ENCODE peak calls at places on chromosomes 3 and 15, in six cellular contexts. G, O, R, Y, Q and D are unnamed samples.

GRCh38 chr3:99934984-99935797 is 117.5 kb downstream of the CMSS1 start:
- DNase-seq in G (no peak), O (peak; percentile 57), R (no peak), Y (peak; percentile 87), Q (no peak), D (no peak)

GRCh38 chr3:5144316-5144994 is 22.4 kb downstream of the ARL8B start:
- DNase-seq in G (no peak), O (no peak), R (no peak), Y (no peak), Q (no peak), D (peak; percentile 52)

GRCh38 chr3:157477441-157477840 is 25.8 kb downstream of the VEPH1 start:
- DNase-seq in G (no peak), O (no peak), R (no peak), Y (no peak), Q (no peak), D (no peak)

GRCh38 chr3:32076566-32076965 is 29.9 kb upstream of the GPD1L start:
- DNase-seq in G (no peak), O (peak; percentile 43), R (no peak), Y (no peak), Q (no peak), D (no peak)

GRCh38 chr15:39118510-39118909 is 462.4 kb upstream of the THBS1 start:
- DNase-seq in G (no peak), O (peak; percentile 86), R (no peak), Y (peak; percentile 89), Q (no peak), D (no peak)

GRCh38 chr3:87350367-87351199 is 74.2 kb upstream of the POU1F1 start:
- DNase-seq in G (peak; percentile 72), O (peak; percentile 60), R (peak; percentile 22), Y (peak; percentile 66), Q (no peak), D (peak; percentile 65)

GRCh38 chr3:111311709-111312235 is 230.2 kb upstream of the CD96 start:
- DNase-seq in G (no peak), O (peak; percentile 57), R (no peak), Y (no peak), Q (no peak), D (no peak)

GRCh38 chr15:67201136-67201535 is 53.3 kb downstream of the AAGAB start:
- DNase-seq in G (no peak), O (peak; percentile 76), R (no peak), Y (no peak), Q (no peak), D (no peak)

GRCh38 chr3:64295594-64295993 is 70.3 kb upstream of the PRICKLE2 start:
- DNase-seq in G (no peak), O (peak; percentile 90), R (no peak), Y (no peak), Q (no peak), D (no peak)

GRCh38 chr15:49379996-49380395 is 43.0 kb upstream of the FGF7 start:
- DNase-seq in G (peak; percentile 18), O (no peak), R (no peak), Y (no peak), Q (no peak), D (no peak)

GRCh38 chr15:40446144-40446543 is 5.4 kb downstream of the BAHD1 start:
- DNase-seq in G (no peak), O (no peak), R (no peak), Y (no peak), Q (no peak), D (no peak)

GRCh38 chr3:115279939-115280338 is 132.9 kb upstream of the ZBTB20 start:
- DNase-seq in G (no peak), O (no peak), R (no peak), Y (no peak), Q (no peak), D (no peak)

GRCh38 chr15:50181983-50182232 is at the start of gene SLC27A2:
- DNase-seq in G (peak; percentile 85), O (peak; percentile 5), R (peak; percentile 28), Y (no peak), Q (no peak), D (no peak)

GRCh38 chr3:99710094-99710493 is 71.7 kb downstream of the COL8A1 start:
- DNase-seq in G (no peak), O (no peak), R (no peak), Y (no peak), Q (no peak), D (no peak)

GRCh38 chr3:66239513-66240135 is 18.8 kb downstream of the SLC25A26 start:
- DNase-seq in G (no peak), O (no peak), R (no peak), Y (no peak), Q (no peak), D (no peak)

GRCh38 chr3:113615976-113616375 is 80.5 kb downstream of the USF3 start:
- DNase-seq in G (no peak), O (no peak), R (no peak), Y (no peak), Q (no peak), D (no peak)

GRCh38 chr3:99708207-99708745 is 69.9 kb downstream of the COL8A1 start:
- DNase-seq in G (no peak), O (peak; percentile 82), R (no peak), Y (no peak), Q (no peak), D (no peak)